ENCODE peak calls at places on chromosome 3, in nine cellular contexts. H is CD8-positive, alpha-beta T cell; Z is tibial artery; N is GM23248; E is esophagus squamous epithelium; Y is CD8-positive, alpha-beta memory T cell; C is neuronal stem cell; K is ovary; L is right cardiac atrium. G is an unnamed sample. For H3K4me1, the result is how much of the 10 kb centered on the place peaks cover.

GRCh38 chr3:114057011-114057347 is 442 bp downstream of the QTRT2 start:
- DNase-seq in Z (peak), E (no peak), L (no peak), Y (no peak), H (no peak), C (no peak), N (no peak), K (no peak), G (no peak)

GRCh38 chr3:125024817-125025216 is 31.0 kb downstream of the HEG1 start:
- DNase-seq in C (no peak), L (peak), H (no peak), N (no peak), K (no peak), E (no peak), Y (no peak), Z (no peak), G (peak)

GRCh38 chr3:147406255-147407023 is at the start of gene ZIC4:
- DNase-seq in L (no peak), C (no peak), E (no peak), N (no peak), Y (no peak), H (no peak), Z (no peak), K (no peak), G (no peak)

GRCh38 chr3:71302604-71303003 is 280.9 kb downstream of the FOXP1 start:
- DNase-seq in Z (no peak), L (no peak), N (no peak), C (no peak), E (no peak), Y (no peak), H (no peak), K (no peak), G (no peak)

GRCh38 chr3:45153658-45154437 is 7.7 kb upstream of the CDCP1 start:
- DNase-seq in Y (no peak), Z (no peak), K (no peak), E (no peak), H (no peak), C (no peak), N (peak), L (no peak), G (no peak)

GRCh38 chr3:105473521-105474223 is 107.0 kb downstream of the ALCAM start:
- DNase-seq in L (no peak), K (no peak), Y (no peak), Z (no peak), C (peak), E (no peak), N (peak), H (no peak), G (peak)

GRCh38 chr3:20563236-20563635 is 377.2 kb upstream of the SGO1 start:
- DNase-seq in H (no peak), E (no peak), K (no peak), C (no peak), Z (no peak), Y (no peak), L (no peak), N (no peak), G (no peak)

GRCh38 chr3:188301147-188301546 is 147.2 kb downstream of the LPP start:
- DNase-seq in Y (no peak), N (no peak), E (no peak), Z (no peak), C (no peak), L (no peak), H (no peak), K (no peak), G (no peak)

GRCh38 chr3:48952510-48953118 is 34.0 kb downstream of the ARIH2 start:
- DNase-seq in K (no peak), Z (no peak), E (no peak), H (peak), Y (peak), L (no peak), N (no peak), C (no peak), G (peak)

GRCh38 chr3:40845916-40846315 is 321.2 kb downstream of the ZNF621 start:
- DNase-seq in N (no peak), C (no peak), L (no peak), E (no peak), H (no peak), K (no peak), Z (no peak), Y (no peak), G (no peak)

GRCh38 chr3:11581237-11582122 is 62.2 kb downstream of the VGLL4 start:
- DNase-seq in E (no peak), L (no peak), K (no peak), C (no peak), Y (no peak), Z (peak), N (peak), H (no peak), G (no peak)

GRCh38 chr3:11580645-11581044 is 63.1 kb downstream of the VGLL4 start:
- DNase-seq in H (no peak), Y (no peak), Z (no peak), N (no peak), L (no peak), C (no peak), E (no peak), K (no peak), G (no peak)

GRCh38 chr3:11583226-11583625 is 60.5 kb downstream of the VGLL4 start:
- DNase-seq in L (no peak), C (no peak), K (no peak), Z (no peak), Y (no peak), E (no peak), N (peak), H (no peak), G (no peak)

GRCh38 chr3:11583638-11584046 is 60.1 kb downstream of the VGLL4 start:
- DNase-seq in N (peak), C (no peak), H (no peak), Y (no peak), Z (no peak), L (no peak), E (no peak), K (peak), G (no peak)

DNA sequence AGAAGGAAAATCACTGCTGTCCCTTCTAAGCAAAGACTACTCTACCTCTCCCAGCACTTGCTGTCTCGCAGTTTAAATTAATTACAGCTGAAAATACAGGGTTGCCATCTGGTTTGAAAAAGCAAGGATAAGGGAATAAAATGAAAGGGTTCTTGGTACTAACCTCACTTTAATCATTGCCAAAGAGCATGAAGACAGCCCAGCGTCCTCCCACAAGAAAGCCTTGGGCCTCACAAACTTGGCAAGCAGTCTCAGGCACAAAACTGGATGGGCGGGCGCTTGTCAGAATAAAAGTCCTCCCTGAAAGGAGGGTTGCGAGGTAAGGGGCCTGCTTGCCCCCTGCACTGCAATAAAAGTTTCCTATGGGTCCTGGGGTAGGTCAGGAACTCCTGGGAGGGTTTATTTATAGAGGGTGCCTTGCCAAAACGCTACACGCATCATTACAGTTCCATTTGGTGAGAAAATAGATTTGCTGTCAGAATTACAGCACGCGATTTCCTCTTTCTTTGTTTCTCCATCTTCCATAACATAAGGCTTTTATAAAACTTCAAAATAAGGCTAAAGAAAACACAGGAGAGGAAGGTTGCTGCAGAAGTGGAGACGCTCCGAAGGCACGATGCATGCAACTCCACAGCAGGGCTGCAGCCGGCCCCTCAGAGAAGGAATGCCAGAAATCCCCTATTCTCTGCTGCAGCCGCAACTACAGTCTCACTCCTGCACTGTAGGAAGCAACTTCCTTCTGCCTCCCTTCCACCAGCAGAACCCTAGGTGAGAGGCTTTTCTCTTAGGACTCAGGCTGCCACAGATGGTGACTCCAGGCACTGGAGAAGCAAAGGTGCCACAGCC is 61.4 kb downstream of the VGLL4 start:
- DNase-seq in H (no peak), E (no peak), C (no peak), K (peak), Y (no peak), Z (peak), L (peak), N (peak), G (peak)
- H3K4me1 ChIP-seq in H (under half), E (under half), C (under half), K (under half), Y (under half), Z (under half), L (under half), N (half or more), G (under half)

DNA sequence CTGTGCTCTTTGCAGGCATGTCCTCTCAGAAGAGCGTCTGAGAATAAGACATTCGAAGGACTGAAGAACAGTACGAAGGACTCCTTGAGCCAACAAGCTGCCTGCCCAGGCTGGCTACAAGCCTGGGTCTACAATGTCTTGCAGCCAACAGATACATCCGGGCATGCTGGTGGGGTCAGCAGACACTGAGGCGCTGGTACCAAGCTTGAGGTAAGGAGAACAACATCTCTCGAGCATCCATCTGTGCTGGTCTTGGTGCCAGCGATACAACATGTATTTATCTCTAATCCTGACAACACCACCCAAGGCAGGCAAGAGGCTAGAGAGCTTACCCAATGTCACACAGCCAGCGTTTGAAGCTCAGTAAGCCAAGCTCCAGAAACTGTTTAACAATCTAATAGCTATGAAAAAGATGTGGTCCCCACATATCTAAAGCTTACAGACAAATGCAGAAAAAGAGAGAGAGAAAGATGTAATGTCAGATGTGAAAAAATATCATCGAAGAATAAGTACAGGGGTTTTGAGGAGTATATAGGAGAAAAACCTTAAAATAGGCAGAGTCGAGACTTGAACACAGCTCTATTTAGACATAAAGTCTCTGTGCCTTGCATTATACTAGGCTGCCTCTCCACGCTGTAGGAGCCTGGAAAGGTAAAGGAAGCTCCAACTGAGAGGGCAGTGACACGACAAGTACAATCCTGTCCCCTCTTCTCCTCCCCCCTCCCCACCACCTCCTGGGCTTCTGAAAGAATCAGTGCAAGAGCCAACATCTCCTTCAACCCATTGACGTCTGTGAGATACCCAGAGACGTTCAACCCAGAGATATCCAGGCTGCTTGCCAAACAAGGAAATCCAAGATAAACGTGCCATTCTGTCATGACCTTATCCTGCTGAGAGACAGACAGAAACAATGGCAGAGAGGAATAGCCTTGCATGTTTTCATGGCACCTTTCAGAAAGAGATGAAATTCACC is 39.4 kb downstream of the WWTR1 start:
- DNase-seq in K (no peak), E (no peak), N (no peak), C (no peak), Z (peak), Y (no peak), L (peak), H (no peak), G (peak)
- H3K4me1 ChIP-seq in K (under half), E (under half), N (half or more), C (under half), Z (under half), Y (under half), L (under half), H (under half), G (under half)

GRCh38 chr3:32406481-32407408 is 15.1 kb downstream of the CMTM7 start:
- DNase-seq in Z (no peak), L (no peak), H (no peak), Y (no peak), N (no peak), C (no peak), K (no peak), E (no peak), G (no peak)
- H3K4me1 ChIP-seq in Z (under half), L (under half), H (under half), Y (half or more), N (under half), C (under half), K (under half), E (under half), G (under half)

DNA sequence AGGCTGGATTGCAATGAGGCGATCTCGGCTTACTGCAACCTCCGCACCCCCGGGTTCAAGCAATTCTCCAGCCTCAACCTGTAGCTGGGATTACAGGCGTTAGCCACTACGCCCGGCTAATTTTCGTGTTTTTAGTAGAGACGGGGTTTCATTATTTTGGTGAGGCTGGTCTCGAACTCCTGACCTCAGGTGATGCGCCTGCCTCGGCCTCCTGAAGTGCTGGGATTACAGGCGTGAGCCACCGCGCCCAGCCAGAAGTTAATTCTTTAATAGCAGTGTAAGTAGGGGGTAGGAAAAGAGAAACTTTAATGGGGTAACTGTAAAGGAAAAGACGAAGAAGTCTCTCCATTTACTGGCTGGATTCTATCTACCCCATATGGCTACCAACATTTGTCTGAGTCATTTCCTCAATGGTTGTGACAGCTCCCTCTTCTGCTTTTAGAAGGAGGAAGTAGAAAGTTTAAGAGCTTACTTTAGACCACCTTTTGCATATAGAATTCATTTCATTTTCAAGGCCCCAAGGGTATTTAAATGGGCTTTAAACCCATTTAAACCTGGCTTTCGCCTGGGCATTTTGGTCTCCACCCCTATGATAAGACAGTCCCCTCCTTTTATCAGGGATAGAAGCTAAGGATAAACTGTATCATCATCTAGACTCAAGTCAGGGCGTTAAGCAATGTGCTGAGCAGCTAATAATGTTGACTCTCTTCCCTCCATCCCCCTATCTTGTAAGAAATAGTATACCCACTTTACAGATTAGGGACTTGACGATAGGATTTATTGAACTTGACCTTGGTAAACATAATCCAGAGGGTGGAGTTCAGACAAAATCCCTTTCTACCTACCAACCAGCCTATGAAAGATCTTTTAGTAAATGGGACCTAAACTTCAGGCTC is 1.1 kb upstream of the CDV3 start:
- DNase-seq in K (peak), Z (no peak), H (no peak), Y (no peak), N (peak), E (no peak), L (no peak), C (no peak), G (peak)
- H3K4me1 ChIP-seq in K (under half), Z (under half), H (under half), Y (under half), N (half or more), E (under half), L (under half), C (under half), G (under half)

DNA sequence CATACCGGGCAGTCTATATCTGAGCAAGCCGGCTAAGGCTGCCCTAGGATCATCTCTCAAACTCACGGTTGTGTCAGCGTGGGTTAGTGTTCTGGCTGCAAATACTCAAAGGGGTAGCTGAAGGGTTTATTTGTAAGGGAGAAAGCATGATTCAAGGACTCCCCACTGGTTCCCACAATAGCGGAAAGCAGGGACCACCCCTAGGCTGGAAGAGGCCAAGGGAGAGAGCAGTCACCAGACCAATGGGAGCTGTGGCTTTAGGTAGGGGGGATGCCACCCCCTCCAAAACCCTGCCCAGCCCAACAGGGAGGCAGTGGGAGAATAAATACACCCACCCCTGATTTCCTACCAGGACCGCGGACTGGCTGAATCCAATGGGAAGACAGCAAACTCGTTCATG is 7.3 kb upstream of the LMCD1 start:
- DNase-seq in E (no peak), Z (no peak), N (no peak), C (no peak), L (no peak), H (no peak), Y (no peak), K (no peak), G (no peak)
- H3K4me1 ChIP-seq in E (under half), Z (under half), N (under half), C (under half), L (under half), H (under half), Y (under half), K (under half), G (under half)

GRCh38 chr3:64220161-64220560 is 5.1 kb downstream of the PRICKLE2 start:
- DNase-seq in K (no peak), Y (no peak), Z (no peak), H (no peak), N (peak), E (no peak), L (no peak), C (no peak), G (peak)

GRCh38 chr3:64221564-64222257 is 3.6 kb downstream of the PRICKLE2 start:
- DNase-seq in N (no peak), C (no peak), H (no peak), Y (no peak), L (no peak), K (no peak), E (no peak), Z (no peak), G (no peak)

GRCh38 chr3:64223809-64224570 is 1.3 kb downstream of the PRICKLE2 start:
- DNase-seq in L (no peak), Z (no peak), E (no peak), K (no peak), N (peak), C (no peak), Y (no peak), H (no peak), G (peak)

GRCh38 chr3:64224826-64225606 is at the start of gene PRICKLE2:
- DNase-seq in C (peak), Z (peak), H (no peak), E (no peak), Y (no peak), L (peak), N (peak), K (peak), G (peak)

GRCh38 chr3:64222501-64222900 is 2.8 kb downstream of the PRICKLE2 start:
- DNase-seq in Z (no peak), Y (no peak), C (no peak), E (no peak), L (no peak), N (no peak), H (no peak), K (no peak), G (no peak)
- H3K4me1 ChIP-seq in Z (half or more), Y (under half), C (under half), E (under half), L (under half), N (half or more), H (under half), K (under half), G (under half)